ENCODE peak calls at places on chromosomes 5 and 9, in four cellular contexts. M, N, O and V are unnamed samples.

GRCh38 chr5:96370981-96371380 is 62.1 kb downstream of the PCSK1 start:
- DNase-seq in M (no peak), N (no peak), O (no peak), V (no peak)

GRCh38 chr5:167934561-167934971 is 356.9 kb upstream of the WWC1 start:
- DNase-seq in M (no peak), N (no peak), O (no peak), V (no peak)

GRCh38 chr9:113957778-113958430 is 81.8 kb downstream of the ZNF618 start:
- DNase-seq in M (no peak), N (no peak), O (no peak), V (no peak)

GRCh38 chr5:10630126-10630525 is 66.3 kb downstream of the ANKRD33B start:
- DNase-seq in M (no peak), N (no peak), O (no peak), V (no peak)

GRCh38 chr5:10401499-10401898 is 40.2 kb upstream of the ROPN1L start:
- DNase-seq in M (no peak), N (no peak), O (no peak), V (no peak)

GRCh38 chr9:121350993-121351561 is 19.0 kb downstream of the STOM start:
- DNase-seq in M (no peak), N (no peak), O (peak), V (no peak)

GRCh38 chr5:9596833-9597232 is 33.3 kb downstream of the TAS2R1 start:
- DNase-seq in M (no peak), N (no peak), O (no peak), V (no peak)

GRCh38 chr9:27590636-27591035 is 17.4 kb upstream of the C9orf72 start:
- DNase-seq in M (no peak), N (no peak), O (no peak), V (no peak)

GRCh38 chr5:88679638-88680037 is 203.3 kb downstream of the MEF2C start:
- DNase-seq in M (no peak), N (no peak), O (no peak), V (no peak)

GRCh38 chr9:131954299-131954698 is 125.4 kb downstream of the MED27 start:
- DNase-seq in M (no peak), N (no peak), O (no peak), V (no peak)

GRCh38 chr9:24381205-24381604 is 164.5 kb downstream of the IZUMO3 start:
- DNase-seq in M (no peak), N (no peak), O (no peak), V (no peak)

GRCh38 chr5:54643679-54644078 is 126.1 kb downstream of the SNX18 start:
- DNase-seq in M (no peak), N (no peak), O (no peak), V (no peak)

GRCh38 chr9:109310486-109310901 is 10.4 kb downstream of the EPB41L4B start:
- DNase-seq in M (no peak), N (no peak), O (no peak), V (no peak)

GRCh38 chr9:117697046-117697445 is 7.2 kb upstream of the TLR4 start:
- DNase-seq in M (no peak), N (no peak), O (no peak), V (no peak)

GRCh38 chr9:37972346-37972745 is 68.4 kb upstream of the SLC25A51 start:
- DNase-seq in M (no peak), N (no peak), O (no peak), V (no peak)

GRCh38 chr9:130731355-130731754 is 37.8 kb downstream of the EXOSC2 start:
- DNase-seq in M (no peak), N (no peak), O (no peak), V (no peak)

GRCh38 chr5:139955616-139956283 is 87.3 kb downstream of the NRG2 start:
- DNase-seq in M (no peak), N (no peak), O (no peak), V (no peak)

GRCh38 chr5:173812811-173813550 is 75.2 kb upstream of the CPEB4 start:
- DNase-seq in M (no peak), N (no peak), O (no peak), V (no peak)

GRCh38 chr9:21624675-21625477 is 142.8 kb upstream of the IFNE start:
- DNase-seq in M (peak), N (no peak), O (no peak), V (no peak)

GRCh38 chr9:114000063-114000454 is 78.0 kb downstream of the AMBP start:
- DNase-seq in M (no peak), N (peak), O (peak), V (no peak)

GRCh38 chr5:108818613-108819272 is 71.0 kb downstream of the FER start:
- DNase-seq in M (no peak), N (no peak), O (no peak), V (no peak)

GRCh38 chr5:41404757-41405156 is 105.6 kb downstream of the PLCXD3 start:
- DNase-seq in M (no peak), N (no peak), O (no peak), V (no peak)

GRCh38 chr5:172370237-172370640 is 84.1 kb downstream of the SH3PXD2B start:
- DNase-seq in M (no peak), N (no peak), O (no peak), V (no peak)

GRCh38 chr9:94005272-94005901 is 50.2 kb upstream of the BARX1 start:
- DNase-seq in M (no peak), N (no peak), O (no peak), V (no peak)

GRCh38 chr9:3879315-3879714 is 353.5 kb upstream of the RFX3 start:
- DNase-seq in M (no peak), N (no peak), O (no peak), V (no peak)